ENCODE peak calls at places on chromosomes 5 and 9, in four cellular contexts. I is A549, Q is HepG2, U is GM12878. A is an unnamed sample.

GRCh38 chr9:111482656-111483418 is 1.3 kb downstream of the ECPAS start:
- DNase-seq in Q (peak), I (peak), U (no peak), A (peak)

GRCh38 chr9:131885144-131885609 is 145.3 kb upstream of the RAPGEF1 start:
- DNase-seq in U (no peak), Q (no peak), I (no peak), A (no peak)

GRCh38 chr5:91345466-91345865 is 37.7 kb downstream of the ARRDC3 start:
- DNase-seq in I (no peak), Q (no peak), U (no peak), A (no peak)

GRCh38 chr5:137181685-137182084 is 317.4 kb downstream of the SPOCK1 start:
- DNase-seq in Q (no peak), I (no peak), U (no peak), A (no peak)

GRCh38 chr9:137222190-137223077 is at the start of gene RNF208:
- DNase-seq in I (no peak), U (no peak), Q (no peak), A (no peak)

GRCh38 chr9:117204971-117205370 is 209.9 kb downstream of the ASTN2 start:
- DNase-seq in Q (no peak), U (no peak), I (no peak), A (peak)

GRCh38 chr5:84218546-84218945 is 166.1 kb downstream of the EDIL3 start:
- DNase-seq in Q (no peak), I (no peak), U (no peak), A (peak)

GRCh38 chr5:61969347-61969746 is 336.7 kb upstream of the KIF2A start:
- DNase-seq in U (no peak), Q (no peak), I (no peak), A (no peak)

GRCh38 chr9:109781541-109782197 is 1.7 kb downstream of the PALM2AKAP2 start:
- DNase-seq in Q (no peak), I (no peak), U (no peak), A (peak)

GRCh38 chr5:107389130-107389553 is 281.6 kb downstream of the EFNA5 start:
- DNase-seq in U (peak), Q (no peak), I (peak), A (peak)
- H3K27ac ChIP-seq in U (peak), Q (no peak), I (peak), A (peak)

DNA sequence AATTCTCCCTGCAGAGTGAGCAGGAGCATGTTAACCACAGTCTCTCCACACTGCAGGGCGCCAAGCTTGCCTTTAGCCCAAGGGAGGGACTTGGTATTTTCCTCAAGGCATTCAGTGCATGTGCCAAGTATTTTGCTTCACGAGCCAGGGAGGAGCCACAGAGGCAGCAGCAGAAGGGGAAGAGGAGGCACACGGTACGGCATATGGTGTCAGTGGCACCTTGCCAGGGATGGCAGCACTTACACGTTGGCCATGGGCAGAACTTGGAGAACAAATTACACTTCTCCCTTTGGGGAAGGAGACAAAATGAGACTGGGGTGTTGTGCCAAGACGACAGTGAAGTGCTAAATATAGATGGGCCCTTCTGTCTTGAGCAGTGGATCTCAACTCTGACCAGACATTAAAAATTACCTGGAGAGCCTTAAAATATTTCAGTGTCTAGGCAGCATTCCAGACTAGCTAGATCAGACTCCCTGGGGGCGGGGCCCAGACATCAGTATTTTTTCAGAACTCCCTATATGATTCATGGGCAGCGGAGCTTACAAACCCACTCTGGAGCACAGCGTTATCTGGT is 155.8 kb downstream of the DRD1 start:
- DNase-seq in I (peak), Q (no peak), U (no peak), A (peak)
- TF ChIP-seq BHLHE40 in I (peak), Q (no peak), U (no peak), A (no peak)

GRCh38 chr9:35561468-35562261 is 43.4 kb upstream of the TESK1 start:
- DNase-seq in Q (no peak), I (no peak), U (no peak), A (no peak)

GRCh38 chr9:35558185-35558584 is 46.9 kb upstream of the TESK1 start:
- DNase-seq in U (no peak), I (no peak), Q (no peak), A (no peak)

GRCh38 chr9:35562895-35563746 is 41.9 kb upstream of the TESK1 start:
- DNase-seq in U (no peak), I (no peak), Q (no peak), A (no peak)

GRCh38 chr9:35559792-35560530 is 45.1 kb upstream of the TESK1 start:
- DNase-seq in U (no peak), Q (no peak), I (no peak), A (no peak)

DNA sequence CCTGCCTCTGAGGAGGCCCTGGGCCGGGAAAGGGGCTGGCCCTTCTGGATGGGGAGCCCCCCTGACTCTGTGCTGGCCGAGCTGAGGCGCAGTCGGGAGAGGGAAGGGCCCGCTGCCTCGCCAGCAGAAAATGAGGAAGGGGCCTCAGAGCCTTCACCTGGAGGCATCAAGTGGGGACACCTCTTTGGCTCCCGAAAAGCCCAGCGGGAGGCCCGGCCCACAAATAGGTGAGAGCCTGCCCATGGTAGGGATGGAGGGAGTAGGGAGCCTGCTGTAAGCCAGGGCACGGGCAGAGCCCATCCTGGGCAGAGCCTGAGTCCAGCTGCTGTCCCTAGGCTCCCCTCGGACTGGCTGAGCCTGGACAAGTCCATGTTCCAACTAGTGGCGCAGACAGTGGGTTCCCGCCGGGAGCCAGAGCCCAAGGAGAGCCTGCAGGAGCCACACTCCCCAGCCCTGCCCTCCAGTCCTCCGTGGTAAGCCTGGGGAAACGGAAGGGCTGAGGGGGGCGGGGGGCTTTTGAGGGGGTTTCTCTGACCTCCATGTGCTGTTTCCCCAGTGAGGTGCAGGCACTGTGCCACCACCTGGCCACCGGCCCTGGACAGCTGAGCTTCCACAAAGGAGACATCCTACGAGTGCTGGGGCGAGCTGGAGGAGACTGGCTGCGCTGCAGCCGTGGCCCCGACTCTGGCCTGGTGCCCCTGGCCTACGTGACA is 44.3 kb upstream of the TESK1 start:
- DNase-seq in I (no peak), U (no peak), Q (no peak), A (no peak)
- H3K27ac ChIP-seq in I (no peak), U (no peak), Q (no peak), A (no peak)

DNA sequence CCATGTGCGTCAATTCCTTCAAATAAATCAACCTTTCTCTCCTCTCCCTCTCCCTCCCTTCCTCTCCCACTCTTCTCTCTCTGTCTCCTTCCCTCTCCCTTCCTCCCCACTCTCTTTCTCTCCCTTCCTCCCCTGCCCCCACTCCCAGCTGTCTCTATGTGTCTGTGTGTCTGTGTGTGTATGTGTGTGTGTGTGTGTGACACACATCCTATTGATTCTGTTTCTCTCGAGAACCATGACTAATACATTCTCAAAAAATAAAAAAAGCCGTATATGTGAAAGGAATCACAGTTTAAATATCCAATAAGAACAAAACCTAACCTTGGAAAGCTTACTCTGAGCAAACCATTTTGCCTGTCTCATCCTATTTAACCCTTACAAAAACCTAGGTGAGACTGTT is 8.5 kb downstream of the HSD17B3 start:
- DNase-seq in U (no peak), I (no peak), Q (no peak), A (peak)
- TF ChIP-seq BHLHE40 in U (no peak), I (no peak), Q (no peak), A (no peak)

GRCh38 chr5:124976086-124976485 is 229.6 kb upstream of the ZNF608 start:
- DNase-seq in Q (no peak), I (no peak), U (no peak), A (no peak)
- H3K27ac ChIP-seq in Q (no peak), I (no peak), U (no peak), A (no peak)

GRCh38 chr5:66174338-66174737 is 30.2 kb downstream of the SREK1 start:
- DNase-seq in I (peak), Q (peak), U (no peak), A (peak)
- TF ChIP-seq BHLHE40 in I (no peak), Q (no peak), U (no peak), A (no peak)